ENCODE peak calls at places on chromosomes 3 and 15, in nine cellular contexts. G, E, D, R, C, U, J, Q and P are unnamed samples.

GRCh38 chr3:189530822-189531221 is 100.4 kb upstream of the TP63 start:
- DNase-seq in J (no peak), E (no peak), U (peak), C (no peak), R (no peak), D (no peak), G (no peak), Q (no peak), P (no peak)

GRCh38 chr15:99452728-99453643 is 112.8 kb upstream of the MEF2A start:
- DNase-seq in E (peak), G (peak), Q (no peak), R (peak), D (no peak), J (no peak), U (peak), C (no peak), P (no peak)

GRCh38 chr15:85879334-85880163 is 84.8 kb upstream of the KLHL25 start:
- DNase-seq in C (no peak), E (no peak), J (peak), G (no peak), D (no peak), R (no peak), U (no peak), Q (no peak), P (no peak)

GRCh38 chr15:51864408-51865056 is 35.1 kb downstream of the TMOD3 start:
- DNase-seq in Q (no peak), J (no peak), G (no peak), R (no peak), C (peak), U (peak), E (no peak), D (no peak), P (no peak)

GRCh38 chr15:97652700-97653167 is 307.8 kb upstream of the ARRDC4 start:
- DNase-seq in J (no peak), Q (no peak), G (no peak), U (no peak), E (peak), C (no peak), D (no peak), R (no peak), P (peak)

GRCh38 chr3:146827836-146828235 is 222.7 kb upstream of the PLSCR5 start:
- DNase-seq in Q (no peak), C (no peak), E (no peak), R (no peak), D (no peak), J (no peak), G (no peak), U (no peak), P (no peak)

GRCh38 chr15:40439461-40440299 is 1.1 kb upstream of the BAHD1 start:
- DNase-seq in J (peak), G (no peak), Q (no peak), D (no peak), U (no peak), C (peak), E (peak), R (peak), P (no peak)

GRCh38 chr3:185361920-185362319 is 1.0 kb upstream of the MAP3K13 start:
- DNase-seq in R (no peak), G (no peak), C (no peak), U (peak), D (no peak), Q (no peak), J (no peak), E (no peak), P (no peak)

GRCh38 chr15:101477851-101478353 is 11.6 kb downstream of the PCSK6 start:
- DNase-seq in Q (no peak), R (peak), D (no peak), J (no peak), E (no peak), U (no peak), C (no peak), G (peak), P (no peak)

GRCh38 chr3:53243165-53243564 is 12.7 kb downstream of the TKT start:
- DNase-seq in D (no peak), R (no peak), E (peak), U (peak), C (no peak), J (peak), G (no peak), Q (no peak), P (no peak)

GRCh38 chr3:154228561-154229216 is 95.6 kb downstream of the DHX36 start:
- DNase-seq in U (no peak), C (no peak), Q (no peak), G (no peak), R (no peak), E (no peak), J (no peak), D (no peak), P (no peak)

GRCh38 chr15:101029971-101030661 is 111.0 kb downstream of the LRRK1 start:
- DNase-seq in C (no peak), D (no peak), U (no peak), G (peak), E (no peak), J (no peak), Q (peak), R (peak), P (no peak)

GRCh38 chr15:93982226-93982641 is 249.1 kb upstream of the MCTP2 start:
- DNase-seq in J (peak), D (no peak), Q (no peak), G (no peak), R (no peak), E (peak), U (no peak), C (no peak), P (no peak)

GRCh38 chr15:23897091-23897490 is 210.0 kb upstream of the NDN start:
- DNase-seq in J (no peak), G (no peak), U (no peak), R (no peak), C (no peak), Q (no peak), E (no peak), D (no peak), P (no peak)

GRCh38 chr3:184727357-184728060 is 15.6 kb upstream of the MAGEF1 start:
- DNase-seq in C (peak), G (no peak), D (peak), R (no peak), U (peak), J (no peak), E (no peak), Q (no peak), P (peak)

GRCh38 chr15:82942691-82943090 is 9.8 kb downstream of the HOMER2 start:
- DNase-seq in J (peak), Q (no peak), C (no peak), E (no peak), D (no peak), U (peak), G (no peak), R (no peak), P (no peak)

GRCh38 chr15:40052604-40053003 is 13.6 kb upstream of the SRP14 start:
- DNase-seq in U (no peak), D (no peak), E (no peak), C (no peak), G (peak), Q (no peak), J (no peak), R (no peak), P (no peak)

GRCh38 chr15:44045661-44046060 is 149.4 kb downstream of the FRMD5 start:
- DNase-seq in D (no peak), C (no peak), J (no peak), Q (no peak), G (no peak), E (no peak), U (no peak), R (no peak), P (no peak)

GRCh38 chr3:127597020-127597771 is 1.0 kb upstream of the MCM2 start:
- DNase-seq in U (no peak), C (no peak), E (no peak), Q (no peak), G (no peak), D (no peak), J (no peak), R (no peak), P (no peak)

GRCh38 chr15:89088605-89089315 is 504 bp downstream of the ABHD2 start:
- DNase-seq in Q (no peak), J (no peak), E (peak), G (no peak), R (peak), U (no peak), D (no peak), C (no peak), P (no peak)

GRCh38 chr3:157502916-157503620 is at the start of gene VEPH1:
- DNase-seq in U (peak), Q (no peak), R (no peak), E (no peak), G (no peak), C (no peak), D (no peak), J (no peak), P (no peak)

GRCh38 chr3:112817782-112818181 is 28.9 kb downstream of the CD200R1L start:
- DNase-seq in J (no peak), C (no peak), E (no peak), Q (no peak), D (no peak), R (no peak), U (no peak), G (no peak), P (no peak)

GRCh38 chr15:31552482-31553099 is 226.0 kb downstream of the KLF13 start:
- DNase-seq in U (peak), D (no peak), E (no peak), J (no peak), C (no peak), G (no peak), Q (no peak), R (no peak), P (no peak)

GRCh38 chr15:100205549-100206295 is 136.1 kb downstream of the ADAMTS17 start:
- DNase-seq in R (no peak), G (no peak), Q (no peak), U (no peak), C (no peak), J (no peak), E (no peak), D (no peak), P (no peak)

GRCh38 chr3:197404030-197404429 is 105.6 kb upstream of the DLG1 start:
- DNase-seq in U (no peak), E (no peak), R (peak), J (no peak), G (peak), C (no peak), D (no peak), Q (no peak), P (no peak)

GRCh38 chr3:196184881-196185280 is 26.3 kb downstream of the ZDHHC19 start:
- DNase-seq in D (no peak), Q (no peak), E (no peak), G (no peak), R (no peak), U (no peak), J (no peak), C (no peak), P (no peak)

GRCh38 chr15:99408236-99409096 is 157.2 kb downstream of the LRRC28 start:
- DNase-seq in Q (no peak), J (peak), R (peak), C (no peak), D (no peak), U (peak), G (peak), E (peak), P (no peak)

GRCh38 chr3:8755564-8756237 is 13.7 kb downstream of the OXTR start:
- DNase-seq in J (no peak), E (no peak), G (peak), D (no peak), C (no peak), Q (no peak), R (no peak), U (no peak), P (no peak)

GRCh38 chr15:45048784-45049631 is 26.0 kb downstream of the SORD start:
- DNase-seq in J (no peak), D (no peak), C (no peak), Q (no peak), E (no peak), U (no peak), R (no peak), G (no peak), P (no peak)

GRCh38 chr15:75694241-75695182 is 18.1 kb downstream of the CSPG4 start:
- DNase-seq in E (peak), C (no peak), U (peak), G (no peak), D (no peak), J (peak), R (peak), Q (no peak), P (no peak)

GRCh38 chr3:32500880-32501784 is 1.5 kb downstream of the CMTM6 start:
- DNase-seq in C (no peak), R (no peak), J (no peak), U (no peak), D (no peak), E (peak), Q (no peak), G (no peak), P (no peak)

GRCh38 chr15:96972201-96972600 is 641.7 kb downstream of the NR2F2 start:
- DNase-seq in J (no peak), C (no peak), G (no peak), E (no peak), R (no peak), Q (no peak), D (no peak), U (no peak), P (no peak)

GRCh38 chr15:63915209-63915887 is 81.6 kb upstream of the HERC1 start:
- DNase-seq in U (no peak), C (no peak), G (no peak), E (no peak), D (no peak), J (no peak), R (no peak), Q (no peak), P (no peak)